ENCODE peak calls at places on chromosomes 6 and 20, in five cellular contexts. One of them, this sample, is unnamed.

GRCh38 chr20:44228465-44229258 is 18.1 kb upstream of the OSER1 start:
- DNase-seq in fibroblast of pulmonary artery: no peak
- DNase-seq in brain microvascular endothelial cell: no peak
- DNase-seq in B cell: no peak
- DNase-seq in left ventricle myocardium inferior: no peak
- DNase-seq in this sample: no peak

GRCh38 chr6:131524695-131525336 is 48.2 kb upstream of the ARG1 start:
- DNase-seq in fibroblast of pulmonary artery: no peak
- DNase-seq in brain microvascular endothelial cell: no peak
- DNase-seq in B cell: no peak
- DNase-seq in left ventricle myocardium inferior: no peak
- DNase-seq in this sample: no peak

GRCh38 chr6:72580281-72580940 is 41.5 kb upstream of the KCNQ5 start:
- DNase-seq in fibroblast of pulmonary artery: peak; percentile 91
- DNase-seq in brain microvascular endothelial cell: peak; percentile 76
- DNase-seq in B cell: no peak
- DNase-seq in left ventricle myocardium inferior: no peak
- DNase-seq in this sample: peak; percentile 13

GRCh38 chr6:21371676-21372161 is 221.8 kb upstream of the SOX4 start:
- DNase-seq in fibroblast of pulmonary artery: peak; percentile 44
- DNase-seq in brain microvascular endothelial cell: no peak
- DNase-seq in B cell: no peak
- DNase-seq in left ventricle myocardium inferior: no peak
- DNase-seq in this sample: no peak

GRCh38 chr6:112946051-112946450 is 598.9 kb downstream of the RFPL4B start:
- DNase-seq in fibroblast of pulmonary artery: peak; percentile 67
- DNase-seq in brain microvascular endothelial cell: no peak
- DNase-seq in B cell: no peak
- DNase-seq in left ventricle myocardium inferior: no peak
- DNase-seq in this sample: no peak

GRCh38 chr20:9999660-10000059 is 35.1 kb upstream of the ANKEF1 start:
- DNase-seq in fibroblast of pulmonary artery: no peak
- DNase-seq in brain microvascular endothelial cell: no peak
- DNase-seq in B cell: peak; percentile 13
- DNase-seq in left ventricle myocardium inferior: no peak
- DNase-seq in this sample: no peak

GRCh38 chr6:151060096-151060741 is 179.5 kb upstream of the AKAP12 start:
- DNase-seq in fibroblast of pulmonary artery: peak; percentile 86
- DNase-seq in brain microvascular endothelial cell: peak; percentile 89
- DNase-seq in B cell: no peak
- DNase-seq in left ventricle myocardium inferior: no peak
- DNase-seq in this sample: no peak

GRCh38 chr20:49247792-49248191 is 28.6 kb downstream of the DDX27 start:
- DNase-seq in fibroblast of pulmonary artery: peak; percentile 33
- DNase-seq in brain microvascular endothelial cell: no peak
- DNase-seq in B cell: no peak
- DNase-seq in left ventricle myocardium inferior: no peak
- DNase-seq in this sample: no peak

GRCh38 chr6:91926361-91926760 is 1339.5 kb upstream of the MAP3K7 start:
- DNase-seq in fibroblast of pulmonary artery: no peak
- DNase-seq in brain microvascular endothelial cell: no peak
- DNase-seq in B cell: no peak
- DNase-seq in left ventricle myocardium inferior: no peak
- DNase-seq in this sample: no peak

GRCh38 chr6:90098637-90099036 is 198.0 kb downstream of the BACH2 start:
- DNase-seq in fibroblast of pulmonary artery: peak; percentile 31
- DNase-seq in brain microvascular endothelial cell: no peak
- DNase-seq in B cell: no peak
- DNase-seq in left ventricle myocardium inferior: peak; percentile 20
- DNase-seq in this sample: no peak

GRCh38 chr6:149032599-149033405 is 284.7 kb upstream of the TAB2 start:
- DNase-seq in fibroblast of pulmonary artery: peak; percentile 92
- DNase-seq in brain microvascular endothelial cell: peak; percentile 85
- DNase-seq in B cell: no peak
- DNase-seq in left ventricle myocardium inferior: no peak
- DNase-seq in this sample: peak; percentile 75

GRCh38 chr20:59063358-59064213 is 21.0 kb upstream of the PRELID3B start:
- DNase-seq in fibroblast of pulmonary artery: peak; percentile 80
- DNase-seq in brain microvascular endothelial cell: peak; percentile 48
- DNase-seq in B cell: no peak
- DNase-seq in left ventricle myocardium inferior: peak; percentile 20
- DNase-seq in this sample: no peak

GRCh38 chr6:148407372-148407771 is 64.7 kb downstream of the SASH1 start:
- DNase-seq in fibroblast of pulmonary artery: peak; percentile 93
- DNase-seq in brain microvascular endothelial cell: peak; percentile 87
- DNase-seq in B cell: no peak
- DNase-seq in left ventricle myocardium inferior: no peak
- DNase-seq in this sample: no peak

GRCh38 chr6:123838612-123839279 is 35.1 kb downstream of the NKAIN2 start:
- DNase-seq in fibroblast of pulmonary artery: no peak
- DNase-seq in brain microvascular endothelial cell: no peak
- DNase-seq in B cell: no peak
- DNase-seq in left ventricle myocardium inferior: no peak
- DNase-seq in this sample: no peak
- TF ChIP-seq CTCF in fibroblast of pulmonary artery: no peak
- TF ChIP-seq CTCF in brain microvascular endothelial cell: no peak
- TF ChIP-seq CTCF in B cell: no peak
- TF ChIP-seq CTCF in left ventricle myocardium inferior: no peak
- TF ChIP-seq CTCF in this sample: no peak

GRCh38 chr6:35259194-35259945 is at the start of gene ZNF76:
- DNase-seq in fibroblast of pulmonary artery: peak; percentile 98
- DNase-seq in brain microvascular endothelial cell: peak; percentile 96
- DNase-seq in B cell: peak; percentile 94
- DNase-seq in left ventricle myocardium inferior: peak; percentile 99
- DNase-seq in this sample: peak; percentile 97

GRCh38 chr6:35258336-35258735 is 1.2 kb upstream of the ZNF76 start:
- DNase-seq in fibroblast of pulmonary artery: no peak
- DNase-seq in brain microvascular endothelial cell: no peak
- DNase-seq in B cell: no peak
- DNase-seq in left ventricle myocardium inferior: no peak
- DNase-seq in this sample: no peak

GRCh38 chr6:35259946-35260626 is 551 bp downstream of the ZNF76 start:
- DNase-seq in fibroblast of pulmonary artery: peak; percentile 51
- DNase-seq in brain microvascular endothelial cell: no peak
- DNase-seq in B cell: peak; percentile 89
- DNase-seq in left ventricle myocardium inferior: peak; percentile 76
- DNase-seq in this sample: peak; percentile 90

GRCh38 chr6:35260642-35261570 is 1.4 kb downstream of the ZNF76 start:
- DNase-seq in fibroblast of pulmonary artery: peak; percentile 17
- DNase-seq in brain microvascular endothelial cell: no peak
- DNase-seq in B cell: no peak
- DNase-seq in left ventricle myocardium inferior: no peak
- DNase-seq in this sample: no peak

GRCh38 chr6:35258858-35259193 is 709 bp upstream of the ZNF76 start:
- DNase-seq in fibroblast of pulmonary artery: peak; percentile 58
- DNase-seq in brain microvascular endothelial cell: peak; percentile 50
- DNase-seq in B cell: peak; percentile 62
- DNase-seq in left ventricle myocardium inferior: peak; percentile 19
- DNase-seq in this sample: no peak
- TF ChIP-seq CTCF in fibroblast of pulmonary artery: peak; percentile 15
- TF ChIP-seq CTCF in brain microvascular endothelial cell: peak; percentile 45
- TF ChIP-seq CTCF in B cell: peak; percentile 16
- TF ChIP-seq CTCF in left ventricle myocardium inferior: no peak
- TF ChIP-seq CTCF in this sample: no peak

DNA sequence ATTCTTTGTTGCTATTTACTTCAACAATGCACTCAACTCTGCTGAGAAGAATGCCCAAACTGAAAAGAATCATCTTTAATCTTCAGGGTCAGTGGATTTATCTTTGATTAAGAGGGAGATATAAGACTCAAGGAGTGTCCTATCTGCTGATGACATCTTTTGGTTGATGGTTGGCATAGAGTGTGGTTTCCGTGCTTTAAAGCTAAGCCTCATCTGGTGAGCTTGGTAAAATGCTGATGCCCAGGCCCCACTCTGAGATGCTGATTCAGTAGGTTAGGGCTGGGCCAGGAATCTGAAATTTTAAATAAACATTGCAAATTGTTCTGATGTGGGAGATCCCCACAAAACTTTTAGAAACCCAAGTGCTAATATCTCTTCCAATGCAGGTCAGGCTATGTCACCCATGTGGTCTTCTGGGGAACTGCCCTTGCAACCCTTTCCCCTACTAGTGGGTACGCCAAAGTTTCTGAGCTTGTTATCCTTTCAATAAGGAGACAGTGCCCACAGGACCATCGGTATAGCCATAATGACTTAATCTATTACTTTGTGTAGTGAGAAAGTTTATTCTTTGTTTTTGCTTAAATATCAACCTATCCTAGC is 68.5 kb upstream of the ARMH2 start:
- DNase-seq in fibroblast of pulmonary artery: no peak
- DNase-seq in brain microvascular endothelial cell: no peak
- DNase-seq in B cell: no peak
- DNase-seq in left ventricle myocardium inferior: no peak
- DNase-seq in this sample: no peak
- TF ChIP-seq CTCF in fibroblast of pulmonary artery: no peak
- TF ChIP-seq CTCF in brain microvascular endothelial cell: peak; percentile 4
- TF ChIP-seq CTCF in B cell: no peak
- TF ChIP-seq CTCF in left ventricle myocardium inferior: no peak
- TF ChIP-seq CTCF in this sample: no peak

DNA sequence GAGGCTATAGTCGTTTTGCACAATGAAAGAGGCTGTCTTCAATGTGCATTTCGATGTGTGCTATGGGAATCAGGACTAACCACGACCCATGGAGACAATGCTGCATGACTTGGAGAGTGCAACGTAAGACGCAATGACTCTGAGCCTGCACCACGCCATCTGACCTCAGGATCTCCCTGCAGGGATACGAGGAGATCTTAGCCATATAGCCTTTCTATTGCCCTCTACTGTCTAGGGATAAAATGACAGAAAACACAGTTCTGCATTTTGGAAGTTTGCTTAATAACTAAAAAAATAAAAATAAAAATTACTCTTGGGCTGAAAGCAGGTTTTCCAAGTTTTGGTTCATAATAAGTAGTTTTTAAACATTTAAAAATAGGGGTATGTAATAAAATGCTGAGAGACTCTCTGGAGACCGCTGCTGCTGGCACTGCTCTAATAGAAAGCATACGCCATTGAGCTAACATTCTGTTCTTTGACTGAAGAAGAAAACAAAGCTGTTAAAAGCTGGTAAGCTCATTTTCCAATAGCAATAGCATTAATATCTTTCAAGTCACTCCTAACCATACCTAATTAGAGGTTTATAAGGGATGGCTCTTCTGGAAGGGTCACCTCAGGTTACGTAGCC is 87.2 kb downstream of the PDE7B start:
- DNase-seq in fibroblast of pulmonary artery: peak; percentile 64
- DNase-seq in brain microvascular endothelial cell: peak; percentile 67
- DNase-seq in B cell: no peak
- DNase-seq in left ventricle myocardium inferior: peak; percentile 22
- DNase-seq in this sample: peak; percentile 14
- TF ChIP-seq CTCF in fibroblast of pulmonary artery: peak; percentile 48
- TF ChIP-seq CTCF in brain microvascular endothelial cell: peak; percentile 57
- TF ChIP-seq CTCF in B cell: peak; percentile 19
- TF ChIP-seq CTCF in left ventricle myocardium inferior: peak; percentile 58
- TF ChIP-seq CTCF in this sample: no peak

GRCh38 chr6:143733500-143733899 is 55.7 kb downstream of the PHACTR2 start:
- DNase-seq in fibroblast of pulmonary artery: no peak
- DNase-seq in brain microvascular endothelial cell: no peak
- DNase-seq in B cell: no peak
- DNase-seq in left ventricle myocardium inferior: no peak
- DNase-seq in this sample: no peak

GRCh38 chr6:143734641-143735063 is 56.9 kb downstream of the PHACTR2 start:
- DNase-seq in fibroblast of pulmonary artery: no peak
- DNase-seq in brain microvascular endothelial cell: no peak
- DNase-seq in B cell: no peak
- DNase-seq in left ventricle myocardium inferior: no peak
- DNase-seq in this sample: no peak

GRCh38 chr6:143727035-143727434 is 49.3 kb downstream of the PHACTR2 start:
- DNase-seq in fibroblast of pulmonary artery: no peak
- DNase-seq in brain microvascular endothelial cell: no peak
- DNase-seq in B cell: no peak
- DNase-seq in left ventricle myocardium inferior: no peak
- DNase-seq in this sample: no peak

GRCh38 chr6:143732539-143732938 is 54.8 kb downstream of the PHACTR2 start:
- DNase-seq in fibroblast of pulmonary artery: no peak
- DNase-seq in brain microvascular endothelial cell: no peak
- DNase-seq in B cell: no peak
- DNase-seq in left ventricle myocardium inferior: no peak
- DNase-seq in this sample: no peak

DNA sequence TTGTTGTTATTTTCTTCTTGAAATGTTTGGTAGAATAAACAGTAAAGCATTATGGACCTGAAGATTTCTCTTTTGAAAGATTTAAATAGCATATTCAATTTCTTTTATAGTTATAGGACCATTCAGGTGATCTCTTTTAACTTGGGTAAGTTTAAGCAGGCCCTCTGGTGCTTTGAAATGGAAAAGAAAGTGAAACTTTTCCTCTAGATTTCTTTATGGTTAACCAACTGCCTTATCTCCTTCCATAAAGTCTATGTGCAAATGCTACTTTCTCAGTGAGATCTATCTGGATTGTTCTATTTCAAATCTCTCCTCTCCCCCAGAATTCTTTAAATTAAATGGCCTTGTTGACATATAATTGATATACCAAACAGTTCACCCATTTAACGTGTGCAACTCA is 54.0 kb downstream of the PHACTR2 start:
- DNase-seq in fibroblast of pulmonary artery: no peak
- DNase-seq in brain microvascular endothelial cell: no peak
- DNase-seq in B cell: no peak
- DNase-seq in left ventricle myocardium inferior: no peak
- DNase-seq in this sample: no peak
- TF ChIP-seq CTCF in fibroblast of pulmonary artery: no peak
- TF ChIP-seq CTCF in brain microvascular endothelial cell: no peak
- TF ChIP-seq CTCF in B cell: no peak
- TF ChIP-seq CTCF in left ventricle myocardium inferior: peak; percentile 13
- TF ChIP-seq CTCF in this sample: no peak

GRCh38 chr20:63891061-63892002 is 3.6 kb upstream of the DNAJC5 start:
- DNase-seq in fibroblast of pulmonary artery: no peak
- DNase-seq in brain microvascular endothelial cell: no peak
- DNase-seq in B cell: no peak
- DNase-seq in left ventricle myocardium inferior: no peak
- DNase-seq in this sample: no peak
- TF ChIP-seq CTCF in fibroblast of pulmonary artery: no peak
- TF ChIP-seq CTCF in brain microvascular endothelial cell: no peak
- TF ChIP-seq CTCF in B cell: no peak
- TF ChIP-seq CTCF in left ventricle myocardium inferior: no peak
- TF ChIP-seq CTCF in this sample: no peak

DNA sequence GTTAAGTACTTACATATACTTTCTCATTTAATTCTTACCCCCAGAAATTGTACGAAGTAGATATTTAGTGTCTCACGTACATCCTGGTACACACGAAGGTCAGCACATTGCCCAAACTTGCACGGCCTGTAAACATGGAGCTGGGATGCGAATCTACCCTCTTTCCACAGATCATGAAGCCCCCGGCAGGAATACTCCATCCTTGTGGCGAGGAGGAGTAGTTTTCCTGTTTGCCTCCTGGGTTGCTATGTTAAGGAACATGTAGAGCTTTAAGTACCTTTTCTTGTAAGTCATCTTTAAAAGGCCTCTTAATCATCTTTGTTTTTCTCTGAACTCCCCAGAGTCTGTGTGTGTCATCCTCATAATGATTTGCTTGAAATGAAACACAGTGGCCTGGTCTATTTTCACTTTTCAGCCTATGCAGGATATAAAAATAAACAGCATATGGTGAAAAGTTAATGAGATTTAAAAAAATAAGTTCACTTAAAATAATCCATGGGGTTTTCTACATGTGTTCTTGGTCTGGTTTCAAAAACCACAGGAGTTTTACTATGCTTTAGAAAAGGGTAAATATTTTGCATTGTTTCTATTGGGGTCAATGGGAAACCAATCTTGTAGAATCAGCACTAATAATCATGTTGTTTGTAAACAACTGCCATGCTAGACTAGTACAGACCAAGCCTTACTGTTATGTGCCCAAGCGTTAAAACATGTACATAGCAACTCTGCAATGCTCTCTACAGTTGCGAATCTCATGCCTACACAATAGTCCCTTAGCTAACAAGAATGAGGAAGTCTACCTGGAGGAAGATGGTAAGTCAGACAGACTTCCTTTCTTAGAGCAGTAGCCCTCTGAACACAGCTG is 9.3 kb upstream of the ARID1B start:
- DNase-seq in fibroblast of pulmonary artery: no peak
- DNase-seq in brain microvascular endothelial cell: no peak
- DNase-seq in B cell: peak; percentile 76
- DNase-seq in left ventricle myocardium inferior: no peak
- DNase-seq in this sample: peak; percentile 72
- TF ChIP-seq CTCF in fibroblast of pulmonary artery: no peak
- TF ChIP-seq CTCF in brain microvascular endothelial cell: no peak
- TF ChIP-seq CTCF in B cell: peak; percentile 18
- TF ChIP-seq CTCF in left ventricle myocardium inferior: no peak
- TF ChIP-seq CTCF in this sample: no peak